ENCODE peak calls at places on chromosome 7, in seven cellular contexts. N, I, W, L, M, G and D are unnamed samples.

GRCh38 chr7:50954245-50954644 is 171.5 kb upstream of the GRB10 start:
- DNase-seq in L (no peak), M (no peak), W (no peak), I (no peak), N (no peak), G (no peak), D (no peak)

GRCh38 chr7:47497367-47498096 is 84.4 kb downstream of the TNS3 start:
- DNase-seq in N (no peak), I (no peak), L (no peak), W (no peak), M (no peak), G (no peak), D (no peak)

GRCh38 chr7:13949450-13949849 is 40.0 kb downstream of the ETV1 start:
- DNase-seq in N (no peak), M (no peak), G (no peak), W (peak; percentile 84), L (no peak), I (no peak), D (peak; percentile 18)

GRCh38 chr7:50353894-50354595 is 49.5 kb downstream of the IKZF1 start:
- DNase-seq in L (no peak), G (no peak), W (no peak), M (no peak), N (no peak), I (no peak), D (no peak)

GRCh38 chr7:105589221-105590077 is 8.2 kb upstream of the EFCAB10 start:
- DNase-seq in I (peak; percentile 49), W (peak; percentile 49), G (no peak), M (peak; percentile 69), N (peak; percentile 21), L (peak; percentile 76), D (no peak)

GRCh38 chr7:21414795-21415393 is 13.0 kb upstream of the SP4 start:
- DNase-seq in G (no peak), W (no peak), N (no peak), L (no peak), I (no peak), M (no peak), D (no peak)

GRCh38 chr7:151506901-151507382 is 12.8 kb downstream of the RHEB start:
- DNase-seq in N (no peak), L (peak; percentile 26), I (no peak), M (no peak), W (no peak), G (no peak), D (no peak)

GRCh38 chr7:85001493-85002345 is 185.1 kb downstream of the SEMA3D start:
- DNase-seq in G (no peak), I (no peak), L (no peak), N (no peak), M (no peak), W (no peak), D (no peak)

GRCh38 chr7:137878333-137878961 is 31.7 kb upstream of the DGKI start:
- DNase-seq in W (no peak), L (no peak), N (no peak), I (no peak), G (no peak), M (no peak), D (no peak)

GRCh38 chr7:122304604-122304975 is at the start of gene FEZF1:
- DNase-seq in G (no peak), W (peak; percentile 80), I (no peak), L (no peak), N (no peak), M (no peak), D (no peak)

GRCh38 chr7:96327429-96327828 is 5.5 kb upstream of the SLC25A13 start:
- DNase-seq in I (no peak), L (no peak), N (no peak), M (no peak), G (no peak), W (peak; percentile 84), D (no peak)

GRCh38 chr7:98840096-98840495 is 29.7 kb downstream of the TMEM130 start:
- DNase-seq in L (no peak), G (no peak), N (no peak), W (no peak), M (no peak), I (no peak), D (peak; percentile 31)

GRCh38 chr7:100342761-100343160 is 15.2 kb upstream of the PILRB start:
- DNase-seq in G (no peak), N (no peak), W (no peak), M (no peak), L (no peak), I (no peak), D (no peak)

GRCh38 chr7:136956232-136956631 is 87.8 kb downstream of the CHRM2 start:
- DNase-seq in L (no peak), G (no peak), N (no peak), W (no peak), I (no peak), M (no peak), D (no peak)